ENCODE peak calls at places on chromosomes 11 and 22, in eight cellular contexts. T, E, N, L, C, B, V and A are unnamed samples.

GRCh38 chr11:128549256-128549944 is 38.0 kb downstream of the ETS1 start:
- DNase-seq in T (no peak), E (no peak), N (no peak), L (no peak), C (peak), B (no peak), V (no peak), A (no peak)

GRCh38 chr11:36051235-36052072 is 107.6 kb downstream of the LDLRAD3 start:
- DNase-seq in T (no peak), E (no peak), N (no peak), L (no peak), C (no peak), B (no peak), V (no peak), A (no peak)

GRCh38 chr11:61893981-61894380 is 2.6 kb upstream of the FADS3 start:
- DNase-seq in T (no peak), E (no peak), N (no peak), L (no peak), C (peak), B (no peak), V (no peak), A (no peak)

GRCh38 chr22:27218012-27218483 is 560.7 kb downstream of the MIAT start:
- DNase-seq in T (no peak), E (no peak), N (no peak), L (no peak), C (no peak), B (no peak), V (no peak), A (no peak)

GRCh38 chr22:39493759-39494158 is 8.3 kb upstream of the MIEF1 start:
- DNase-seq in T (no peak), E (no peak), N (no peak), L (peak), C (peak), B (no peak), V (no peak), A (no peak)

GRCh38 chr22:36439481-36440271 is 41.8 kb downstream of the TXN2 start:
- DNase-seq in T (no peak), E (peak), N (no peak), L (peak), C (peak), B (no peak), V (no peak), A (no peak)

GRCh38 chr11:112321521-112322172 is 61.0 kb upstream of the PLET1 start:
- DNase-seq in T (peak), E (no peak), N (peak), L (peak), C (peak), B (no peak), V (no peak), A (no peak)

GRCh38 chr11:69825037-69825834 is 6.0 kb upstream of the FGF3 start:
- DNase-seq in T (no peak), E (no peak), N (no peak), L (no peak), C (no peak), B (no peak), V (no peak), A (no peak)

GRCh38 chr11:45660717-45661416 is 4.6 kb downstream of the CHST1 start:
- DNase-seq in T (no peak), E (no peak), N (no peak), L (peak), C (no peak), B (no peak), V (no peak), A (no peak)

GRCh38 chr11:13110929-13111812 is 102.1 kb downstream of the RASSF10 start:
- DNase-seq in T (no peak), E (no peak), N (no peak), L (peak), C (peak), B (no peak), V (no peak), A (no peak)

GRCh38 chr11:111727431-111727830 is 38.8 kb downstream of the PPP2R1B start:
- DNase-seq in T (no peak), E (no peak), N (no peak), L (no peak), C (no peak), B (no peak), V (no peak), A (no peak)

GRCh38 chr11:73384871-73385692 is 8.9 kb downstream of the RELT start:
- DNase-seq in T (no peak), E (no peak), N (no peak), L (no peak), C (no peak), B (no peak), V (peak), A (peak)

GRCh38 chr22:39306456-39307361 is 12.7 kb downstream of the RPL3 start:
- DNase-seq in T (no peak), E (peak), N (no peak), L (peak), C (peak), B (no peak), V (no peak), A (no peak)

GRCh38 chr11:117217141-117217609 is 14.7 kb downstream of the PCSK7 start:
- DNase-seq in T (no peak), E (no peak), N (no peak), L (peak), C (peak), B (no peak), V (no peak), A (no peak)

GRCh38 chr11:65392186-65392829 is 5.9 kb downstream of the FRMD8 start:
- DNase-seq in T (no peak), E (no peak), N (no peak), L (no peak), C (no peak), B (no peak), V (no peak), A (no peak)

GRCh38 chr11:67418476-67419281 is 3.2 kb downstream of the CARNS1 start:
- DNase-seq in T (no peak), E (peak), N (no peak), L (no peak), C (no peak), B (no peak), V (no peak), A (no peak)

GRCh38 chr22:27670701-27671412 is 130.7 kb downstream of the MN1 start:
- DNase-seq in T (no peak), E (no peak), N (no peak), L (peak), C (no peak), B (no peak), V (no peak), A (peak)

GRCh38 chr11:110984147-110984546 is 261.4 kb upstream of the POU2AF2 start:
- DNase-seq in T (no peak), E (no peak), N (no peak), L (peak), C (peak), B (no peak), V (no peak), A (no peak)

GRCh38 chr22:47391169-47392053 is 629.0 kb downstream of the TBC1D22A start:
- DNase-seq in T (no peak), E (no peak), N (no peak), L (no peak), C (no peak), B (no peak), V (no peak), A (no peak)

GRCh38 chr11:93221539-93221938 is 23.7 kb upstream of the SLC36A4 start:
- DNase-seq in T (peak), E (no peak), N (peak), L (no peak), C (no peak), B (no peak), V (no peak), A (no peak)

GRCh38 chr11:74019104-74019738 is 10.3 kb upstream of the UCP3 start:
- DNase-seq in T (no peak), E (no peak), N (no peak), L (no peak), C (no peak), B (no peak), V (no peak), A (no peak)

GRCh38 chr11:5736396-5736795 is at the start of gene OR56B1:
- DNase-seq in T (no peak), E (no peak), N (no peak), L (no peak), C (peak), B (no peak), V (no peak), A (no peak)

GRCh38 chr11:94647926-94648325 is 80.8 kb downstream of the PIWIL4 start:
- DNase-seq in T (no peak), E (no peak), N (no peak), L (peak), C (no peak), B (no peak), V (no peak), A (no peak)

GRCh38 chr22:45880732-45881523 is 96.0 kb downstream of the WNT7B start:
- DNase-seq in T (no peak), E (no peak), N (no peak), L (no peak), C (no peak), B (no peak), V (no peak), A (no peak)

GRCh38 chr11:2436521-2437031 is 7.7 kb downstream of the TRPM5 start:
- DNase-seq in T (no peak), E (no peak), N (no peak), L (no peak), C (no peak), B (no peak), V (no peak), A (no peak)